ENCODE peak calls at places on chromosomes 4 and X, in ten cellular contexts. G is HL-60; C is lower leg skin; J is Peyer's patch; T is neural crest cell; M is tibial nerve; R is activated CD8-positive, alpha-beta T cell treated with anti-CD3 and anti-CD28 coated beads for 36 hours; S is ovary; H is mesothelial cell of epicardium; P is fibroblast of the aortic adventitia. Q is an unnamed sample.

GRCh38 chr4:165359501-165359900 is 19.3 kb upstream of the CPE start:
- DNase-seq in G (no peak), C (no peak), J (no peak), T (no peak), M (no peak), R (no peak), S (no peak), H (no peak), P (peak; percentile 60), Q (no peak)

GRCh38 chrX:94901849-94902248 is 1227.8 kb downstream of the FAM133A start:
- DNase-seq in G (no peak), C (no peak), J (no peak), T (no peak), M (no peak), R (no peak), S (no peak), H (no peak), P (no peak), Q (no peak)

GRCh38 chr4:157143365-157143764 is 67.4 kb downstream of the GLRB start:
- DNase-seq in G (no peak), C (no peak), J (no peak), T (no peak), M (no peak), R (no peak), S (no peak), H (no peak), P (no peak), Q (no peak)

GRCh38 chrX:22164770-22165388 is 107.8 kb upstream of the CBLL2 start:
- DNase-seq in G (no peak), C (no peak), J (no peak), T (no peak), M (no peak), R (no peak), S (no peak), H (no peak), P (peak; percentile 28), Q (no peak)

GRCh38 chrX:112521658-112522057 is 158.1 kb downstream of the LHFPL1 start:
- DNase-seq in G (no peak), C (no peak), J (no peak), T (no peak), M (no peak), R (no peak), S (no peak), H (no peak), P (no peak), Q (no peak)

GRCh38 chrX:9656277-9656676 is 109.4 kb downstream of the GPR143 start:
- DNase-seq in G (no peak), C (no peak), J (no peak), T (no peak), M (no peak), R (no peak), S (no peak), H (no peak), P (no peak), Q (no peak)

GRCh38 chr4:6777636-6778281 is 4.8 kb upstream of the KIAA0232 start:
- DNase-seq in G (peak; percentile 73), C (no peak), J (peak; percentile 51), T (no peak), M (no peak), R (peak; percentile 51), S (no peak), H (no peak), P (no peak), Q (no peak)

GRCh38 chr4:40550900-40551546 is 78.6 kb downstream of the RBM47 start:
- DNase-seq in G (peak; percentile 61), C (no peak), J (peak; percentile 59), T (no peak), M (no peak), R (peak; percentile 32), S (no peak), H (no peak), P (peak; percentile 68), Q (no peak)

GRCh38 chr4:56200275-56200674 is 187.0 kb downstream of the AASDH start:
- DNase-seq in G (no peak), C (no peak), J (no peak), T (no peak), M (no peak), R (no peak), S (no peak), H (no peak), P (no peak), Q (no peak)

GRCh38 chr4:148634476-148634875 is 192.3 kb upstream of the NR3C2 start:
- DNase-seq in G (no peak), C (no peak), J (peak; percentile 50), T (no peak), M (no peak), R (no peak), S (no peak), H (no peak), P (no peak), Q (no peak)

GRCh38 chr4:1983846-1984405 is 24.8 kb downstream of the NELFA start:
- DNase-seq in G (no peak), C (no peak), J (no peak), T (no peak), M (no peak), R (no peak), S (no peak), H (no peak), P (peak; percentile 19), Q (no peak)

GRCh38 chr4:77579406-77580076 is 26.1 kb upstream of the CXCL13 start:
- DNase-seq in G (no peak), C (no peak), J (no peak), T (no peak), M (no peak), R (no peak), S (no peak), H (no peak), P (peak; percentile 86), Q (no peak)

GRCh38 chrX:153423652-153424051 is 12.4 kb downstream of the ZFP92 start:
- DNase-seq in G (peak; percentile 81), C (no peak), J (peak; percentile 38), T (no peak), M (no peak), R (no peak), S (no peak), H (no peak), P (peak; percentile 2), Q (no peak)

DNA sequence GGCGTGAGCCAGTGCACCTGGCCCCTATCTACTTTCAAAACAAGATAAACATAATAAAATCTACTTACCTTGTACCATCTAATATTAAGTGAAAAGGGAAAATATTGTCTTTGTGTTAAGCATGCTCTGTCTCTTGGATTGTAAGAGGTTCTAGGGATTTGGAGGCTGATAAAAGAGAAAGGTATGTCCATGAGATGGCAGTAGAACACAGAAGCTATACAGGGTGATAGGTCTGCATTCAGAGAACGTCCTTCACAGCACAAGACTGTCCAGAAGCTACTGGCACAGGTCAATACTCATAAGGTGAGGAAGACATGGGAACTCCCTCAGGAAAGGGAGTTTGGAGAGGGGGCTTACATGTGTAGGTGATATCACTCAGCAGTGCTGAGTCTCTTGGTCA is 135.5 kb downstream of the TMEM47 start:
- DNase-seq in G (no peak), C (no peak), J (no peak), T (no peak), M (no peak), R (no peak), S (no peak), H (no peak), P (no peak), Q (no peak)
- TF ChIP-seq CTCF in G (no peak), C (no peak), J (no peak), T (no peak), M (no peak), R (no peak), S (no peak), H (no peak), P (no peak), Q (no peak)

GRCh38 chr4:84258905-84259830 is 239.9 kb downstream of the NKX6-1 start:
- DNase-seq in G (peak; percentile 9), C (no peak), J (no peak), T (no peak), M (no peak), R (no peak), S (no peak), H (no peak), P (peak; percentile 43), Q (no peak)
- TF ChIP-seq CTCF in G (peak; percentile 36), C (no peak), J (no peak), T (peak; percentile 70), M (no peak), R (peak; percentile 51), S (no peak), H (peak; percentile 50), P (peak; percentile 75), Q (no peak)

DNA sequence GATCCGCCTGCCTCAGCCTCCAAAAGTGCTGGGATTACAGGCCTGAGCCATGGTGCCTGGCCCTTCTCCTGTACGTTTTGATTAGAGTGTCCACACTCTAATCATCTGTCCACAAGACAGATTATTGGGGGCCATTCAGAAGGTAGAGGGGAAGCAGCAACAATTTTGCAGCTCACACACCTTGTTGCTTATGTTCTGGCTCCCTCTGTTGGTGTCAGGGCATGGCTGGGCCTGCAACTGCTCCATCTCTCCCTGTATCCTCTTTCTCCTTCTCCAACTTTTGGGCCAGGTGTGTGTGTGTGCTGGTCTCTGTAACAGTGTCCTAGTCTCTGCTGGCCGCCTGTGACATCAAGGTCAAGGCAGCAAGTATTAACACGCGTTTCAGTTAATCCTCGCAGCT is 125.5 kb upstream of the MBNL3 start:
- DNase-seq in G (no peak), C (no peak), J (no peak), T (no peak), M (no peak), R (no peak), S (no peak), H (no peak), P (no peak), Q (no peak)
- TF ChIP-seq CTCF in G (no peak), C (no peak), J (no peak), T (peak; percentile 55), M (no peak), R (no peak), S (no peak), H (no peak), P (peak; percentile 37), Q (no peak)

GRCh38 chr4:71945791-71946190 is 86.0 kb upstream of the NPFFR2 start:
- DNase-seq in G (no peak), C (no peak), J (no peak), T (no peak), M (no peak), R (no peak), S (no peak), H (no peak), P (no peak), Q (no peak)

GRCh38 chr4:71938776-71939175 is 93.0 kb upstream of the NPFFR2 start:
- DNase-seq in G (no peak), C (no peak), J (no peak), T (no peak), M (no peak), R (no peak), S (no peak), H (no peak), P (peak; percentile 8), Q (no peak)

GRCh38 chr4:71944956-71945355 is 86.8 kb upstream of the NPFFR2 start:
- DNase-seq in G (no peak), C (no peak), J (no peak), T (no peak), M (no peak), R (no peak), S (no peak), H (no peak), P (peak; percentile 12), Q (no peak)

DNA sequence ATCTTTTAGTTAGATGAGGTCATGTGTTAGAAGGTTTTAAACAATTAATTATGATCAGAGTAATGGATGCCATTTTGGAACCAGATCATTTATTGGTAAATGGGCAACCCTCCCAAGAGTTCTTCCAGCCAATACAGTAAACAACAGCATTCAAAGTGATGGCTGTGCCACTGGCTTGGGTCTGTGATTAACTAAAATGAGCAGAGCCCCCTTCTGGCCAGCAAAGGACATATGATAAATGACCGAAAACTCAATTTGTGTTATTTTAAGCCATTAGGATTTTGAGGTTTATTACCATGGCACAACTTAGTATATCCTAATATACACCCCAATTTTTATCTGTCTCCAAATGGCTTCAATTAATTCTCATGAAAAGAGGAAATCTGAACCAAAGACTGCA is 90.8 kb upstream of the NPFFR2 start:
- DNase-seq in G (peak; percentile 7), C (no peak), J (no peak), T (peak; percentile 10), M (no peak), R (no peak), S (no peak), H (no peak), P (peak; percentile 9), Q (no peak)
- TF ChIP-seq CTCF in G (peak; percentile 7), C (no peak), J (no peak), T (peak; percentile 66), M (no peak), R (no peak), S (no peak), H (peak; percentile 28), P (peak; percentile 25), Q (no peak)

Q was measured in omental fat pad.